ENCODE peak calls at places on chromosomes 12 and 14, in nine cellular contexts. One of them, this sample, is unnamed.

GRCh38 chr14:61386173-61386772 is 64.9 kb downstream of the PRKCH start:
- ATAC-seq in left lung: no peak
- ATAC-seq in naive B cell: no peak
- ATAC-seq in activated CD4-positive, alpha-beta T cell treated with anti-CD3 and anti-CD28 coated beads for 36 hours: no peak
- ATAC-seq in left cardiac atrium: peak
- ATAC-seq in activated naive CD8-positive, alpha-beta T cell treated with anti-CD3 and anti-CD28 coated beads, Interleukin-2, amount 10 ng/mL, durations not matched to agents 7 days and 5 days: no peak
- ATAC-seq in heart left ventricle: peak
- ATAC-seq in SK-N-SH treated with all-trans-retinoic acid at 6 μM for 48 hours: no peak
- ATAC-seq in right cardiac atrium: peak
- ATAC-seq in this sample: no peak

GRCh38 chr14:65958664-65959562 is 527.3 kb upstream of the CCDC196 start:
- ATAC-seq in left lung: peak
- ATAC-seq in naive B cell: no peak
- ATAC-seq in activated CD4-positive, alpha-beta T cell treated with anti-CD3 and anti-CD28 coated beads for 36 hours: no peak
- ATAC-seq in left cardiac atrium: peak
- ATAC-seq in activated naive CD8-positive, alpha-beta T cell treated with anti-CD3 and anti-CD28 coated beads, Interleukin-2, amount 10 ng/mL, durations not matched to agents 7 days and 5 days: peak
- ATAC-seq in heart left ventricle: peak
- ATAC-seq in SK-N-SH treated with all-trans-retinoic acid at 6 μM for 48 hours: peak
- ATAC-seq in right cardiac atrium: no peak
- ATAC-seq in this sample: no peak

GRCh38 chr14:64438181-64438839 is 27.0 kb upstream of the AKAP5 start:
- ATAC-seq in left lung: peak
- ATAC-seq in naive B cell: no peak
- ATAC-seq in activated CD4-positive, alpha-beta T cell treated with anti-CD3 and anti-CD28 coated beads for 36 hours: peak
- ATAC-seq in left cardiac atrium: no peak
- ATAC-seq in activated naive CD8-positive, alpha-beta T cell treated with anti-CD3 and anti-CD28 coated beads, Interleukin-2, amount 10 ng/mL, durations not matched to agents 7 days and 5 days: no peak
- ATAC-seq in heart left ventricle: no peak
- ATAC-seq in SK-N-SH treated with all-trans-retinoic acid at 6 μM for 48 hours: peak
- ATAC-seq in right cardiac atrium: no peak
- ATAC-seq in this sample: no peak

GRCh38 chr14:99217556-99217955 is 54.4 kb downstream of the BCL11B start:
- ATAC-seq in left lung: no peak
- ATAC-seq in naive B cell: no peak
- ATAC-seq in activated CD4-positive, alpha-beta T cell treated with anti-CD3 and anti-CD28 coated beads for 36 hours: no peak
- ATAC-seq in left cardiac atrium: no peak
- ATAC-seq in activated naive CD8-positive, alpha-beta T cell treated with anti-CD3 and anti-CD28 coated beads, Interleukin-2, amount 10 ng/mL, durations not matched to agents 7 days and 5 days: no peak
- ATAC-seq in heart left ventricle: no peak
- ATAC-seq in SK-N-SH treated with all-trans-retinoic acid at 6 μM for 48 hours: no peak
- ATAC-seq in right cardiac atrium: no peak
- ATAC-seq in this sample: no peak

GRCh38 chr14:28057286-28058011 is 709.1 kb upstream of the FOXG1 start:
- ATAC-seq in left lung: peak
- ATAC-seq in naive B cell: no peak
- ATAC-seq in activated CD4-positive, alpha-beta T cell treated with anti-CD3 and anti-CD28 coated beads for 36 hours: no peak
- ATAC-seq in left cardiac atrium: no peak
- ATAC-seq in activated naive CD8-positive, alpha-beta T cell treated with anti-CD3 and anti-CD28 coated beads, Interleukin-2, amount 10 ng/mL, durations not matched to agents 7 days and 5 days: no peak
- ATAC-seq in heart left ventricle: no peak
- ATAC-seq in SK-N-SH treated with all-trans-retinoic acid at 6 μM for 48 hours: peak
- ATAC-seq in right cardiac atrium: no peak
- ATAC-seq in this sample: no peak

GRCh38 chr14:37864861-37865718 is 269.7 kb downstream of the TTC6 start:
- ATAC-seq in left lung: peak
- ATAC-seq in naive B cell: no peak
- ATAC-seq in activated CD4-positive, alpha-beta T cell treated with anti-CD3 and anti-CD28 coated beads for 36 hours: no peak
- ATAC-seq in left cardiac atrium: no peak
- ATAC-seq in activated naive CD8-positive, alpha-beta T cell treated with anti-CD3 and anti-CD28 coated beads, Interleukin-2, amount 10 ng/mL, durations not matched to agents 7 days and 5 days: no peak
- ATAC-seq in heart left ventricle: peak
- ATAC-seq in SK-N-SH treated with all-trans-retinoic acid at 6 μM for 48 hours: no peak
- ATAC-seq in right cardiac atrium: no peak
- ATAC-seq in this sample: peak

GRCh38 chr14:72129283-72129682 is 197.1 kb downstream of the RGS6 start:
- ATAC-seq in left lung: peak
- ATAC-seq in naive B cell: no peak
- ATAC-seq in activated CD4-positive, alpha-beta T cell treated with anti-CD3 and anti-CD28 coated beads for 36 hours: no peak
- ATAC-seq in left cardiac atrium: no peak
- ATAC-seq in activated naive CD8-positive, alpha-beta T cell treated with anti-CD3 and anti-CD28 coated beads, Interleukin-2, amount 10 ng/mL, durations not matched to agents 7 days and 5 days: no peak
- ATAC-seq in heart left ventricle: peak
- ATAC-seq in SK-N-SH treated with all-trans-retinoic acid at 6 μM for 48 hours: no peak
- ATAC-seq in right cardiac atrium: peak
- ATAC-seq in this sample: no peak

GRCh38 chr12:12072064-12072760 is 1.5 kb downstream of the BCL2L14 start:
- ATAC-seq in left lung: peak
- ATAC-seq in naive B cell: peak
- ATAC-seq in activated CD4-positive, alpha-beta T cell treated with anti-CD3 and anti-CD28 coated beads for 36 hours: peak
- ATAC-seq in left cardiac atrium: no peak
- ATAC-seq in activated naive CD8-positive, alpha-beta T cell treated with anti-CD3 and anti-CD28 coated beads, Interleukin-2, amount 10 ng/mL, durations not matched to agents 7 days and 5 days: peak
- ATAC-seq in heart left ventricle: no peak
- ATAC-seq in SK-N-SH treated with all-trans-retinoic acid at 6 μM for 48 hours: no peak
- ATAC-seq in right cardiac atrium: peak
- ATAC-seq in this sample: peak

GRCh38 chr12:91887957-91888356 is 257.7 kb downstream of the BTG1 start:
- ATAC-seq in left lung: peak
- ATAC-seq in naive B cell: no peak
- ATAC-seq in activated CD4-positive, alpha-beta T cell treated with anti-CD3 and anti-CD28 coated beads for 36 hours: no peak
- ATAC-seq in left cardiac atrium: no peak
- ATAC-seq in activated naive CD8-positive, alpha-beta T cell treated with anti-CD3 and anti-CD28 coated beads, Interleukin-2, amount 10 ng/mL, durations not matched to agents 7 days and 5 days: no peak
- ATAC-seq in heart left ventricle: no peak
- ATAC-seq in SK-N-SH treated with all-trans-retinoic acid at 6 μM for 48 hours: no peak
- ATAC-seq in right cardiac atrium: no peak
- ATAC-seq in this sample: no peak

GRCh38 chr14:104657114-104657524 is 32.3 kb upstream of the INF2 start:
- ATAC-seq in left lung: no peak
- ATAC-seq in naive B cell: peak
- ATAC-seq in activated CD4-positive, alpha-beta T cell treated with anti-CD3 and anti-CD28 coated beads for 36 hours: peak
- ATAC-seq in left cardiac atrium: peak
- ATAC-seq in activated naive CD8-positive, alpha-beta T cell treated with anti-CD3 and anti-CD28 coated beads, Interleukin-2, amount 10 ng/mL, durations not matched to agents 7 days and 5 days: no peak
- ATAC-seq in heart left ventricle: no peak
- ATAC-seq in SK-N-SH treated with all-trans-retinoic acid at 6 μM for 48 hours: peak
- ATAC-seq in right cardiac atrium: no peak
- ATAC-seq in this sample: peak

This sample was measured in esophagus mucosa.